ENCODE peak calls at places on chromosomes 2 and 18, in four cellular contexts. One of them, this sample, is unnamed.

GRCh38 chr2:200592414-200593075 is 6.7 kb downstream of the AOX1 start:
- DNase-seq in central memory CD4-positive, alpha-beta T cell: no peak
- DNase-seq in NCI-H1092 treated with DMSO at 0.1 percent for 48 hours: no peak
- DNase-seq in IMR-90: peak; percentile 62
- DNase-seq in this sample: no peak

GRCh38 chr18:51461956-51462355 is 264.5 kb upstream of the MEX3C start:
- DNase-seq in NCI-H1092 treated with DMSO at 0.1 percent for 48 hours: no peak
- DNase-seq in IMR-90: no peak
- DNase-seq in central memory CD4-positive, alpha-beta T cell: no peak
- DNase-seq in this sample: no peak

GRCh38 chr18:28095041-28095440 is 81.9 kb downstream of the CDH2 start:
- DNase-seq in central memory CD4-positive, alpha-beta T cell: no peak
- DNase-seq in IMR-90: peak; percentile 77
- DNase-seq in NCI-H1092 treated with DMSO at 0.1 percent for 48 hours: no peak
- DNase-seq in this sample: no peak

GRCh38 chr2:74092236-74092635 is 55.5 kb downstream of the BOLA3 start:
- DNase-seq in NCI-H1092 treated with DMSO at 0.1 percent for 48 hours: no peak
- DNase-seq in IMR-90: no peak
- DNase-seq in central memory CD4-positive, alpha-beta T cell: no peak
- DNase-seq in this sample: no peak

GRCh38 chr2:47516496-47517104 is 113.6 kb downstream of the MSH2 start:
- DNase-seq in IMR-90: no peak
- DNase-seq in central memory CD4-positive, alpha-beta T cell: no peak
- DNase-seq in NCI-H1092 treated with DMSO at 0.1 percent for 48 hours: no peak
- DNase-seq in this sample: no peak

GRCh38 chr2:168119519-168120141 is 127.8 kb downstream of the STK39 start:
- DNase-seq in central memory CD4-positive, alpha-beta T cell: no peak
- DNase-seq in NCI-H1092 treated with DMSO at 0.1 percent for 48 hours: peak; percentile 26
- DNase-seq in IMR-90: peak; percentile 76
- DNase-seq in this sample: no peak

GRCh38 chr2:71801969-71802368 is 345.7 kb downstream of the CYP26B1 start:
- DNase-seq in NCI-H1092 treated with DMSO at 0.1 percent for 48 hours: no peak
- DNase-seq in central memory CD4-positive, alpha-beta T cell: no peak
- DNase-seq in IMR-90: peak; percentile 25
- DNase-seq in this sample: no peak

GRCh38 chr2:43293744-43294695 is 67.6 kb upstream of the ZFP36L2 start:
- DNase-seq in IMR-90: peak; percentile 100
- DNase-seq in NCI-H1092 treated with DMSO at 0.1 percent for 48 hours: no peak
- DNase-seq in central memory CD4-positive, alpha-beta T cell: no peak
- DNase-seq in this sample: no peak

GRCh38 chr18:26989842-26990241 is 124.3 kb upstream of the AQP4 start:
- DNase-seq in central memory CD4-positive, alpha-beta T cell: no peak
- DNase-seq in NCI-H1092 treated with DMSO at 0.1 percent for 48 hours: no peak
- DNase-seq in IMR-90: no peak
- DNase-seq in this sample: no peak

GRCh38 chr2:217966399-217967068 is 36.3 kb downstream of the TNS1 start:
- DNase-seq in central memory CD4-positive, alpha-beta T cell: no peak
- DNase-seq in IMR-90: peak; percentile 54
- DNase-seq in NCI-H1092 treated with DMSO at 0.1 percent for 48 hours: no peak
- DNase-seq in this sample: peak; percentile 22

GRCh38 chr18:33440384-33441043 is at the start of gene CCDC178:
- DNase-seq in IMR-90: peak; percentile 4
- DNase-seq in central memory CD4-positive, alpha-beta T cell: no peak
- DNase-seq in NCI-H1092 treated with DMSO at 0.1 percent for 48 hours: peak; percentile 85
- DNase-seq in this sample: no peak

GRCh38 chr2:120771111-120771555 is 35.5 kb downstream of the GLI2 start:
- DNase-seq in central memory CD4-positive, alpha-beta T cell: no peak
- DNase-seq in IMR-90: no peak
- DNase-seq in NCI-H1092 treated with DMSO at 0.1 percent for 48 hours: no peak
- DNase-seq in this sample: peak; percentile 44

GRCh38 chr2:64672708-64673107 is 19.0 kb upstream of the SERTAD2 start:
- DNase-seq in IMR-90: no peak
- DNase-seq in NCI-H1092 treated with DMSO at 0.1 percent for 48 hours: no peak
- DNase-seq in central memory CD4-positive, alpha-beta T cell: no peak
- DNase-seq in this sample: no peak

GRCh38 chr2:176491172-176491904 is 222.1 kb downstream of the MTX2 start:
- DNase-seq in IMR-90: peak; percentile 96
- DNase-seq in NCI-H1092 treated with DMSO at 0.1 percent for 48 hours: no peak
- DNase-seq in central memory CD4-positive, alpha-beta T cell: no peak
- DNase-seq in this sample: no peak

GRCh38 chr2:157842106-157842879 is 33.8 kb downstream of the ACVR1 start:
- DNase-seq in NCI-H1092 treated with DMSO at 0.1 percent for 48 hours: no peak
- DNase-seq in IMR-90: no peak
- DNase-seq in central memory CD4-positive, alpha-beta T cell: no peak
- DNase-seq in this sample: no peak

GRCh38 chr18:73679941-73680700 is 467.5 kb downstream of the FBXO15 start:
- DNase-seq in central memory CD4-positive, alpha-beta T cell: no peak
- DNase-seq in IMR-90: peak; percentile 50
- DNase-seq in NCI-H1092 treated with DMSO at 0.1 percent for 48 hours: no peak
- DNase-seq in this sample: no peak

GRCh38 chr18:61676763-61677434 is 215.9 kb downstream of the RNF152 start:
- DNase-seq in IMR-90: peak; percentile 83
- DNase-seq in NCI-H1092 treated with DMSO at 0.1 percent for 48 hours: no peak
- DNase-seq in central memory CD4-positive, alpha-beta T cell: no peak
- DNase-seq in this sample: no peak

GRCh38 chr2:210003394-210003793 is 956 bp downstream of the RPE start:
- DNase-seq in central memory CD4-positive, alpha-beta T cell: no peak
- DNase-seq in NCI-H1092 treated with DMSO at 0.1 percent for 48 hours: no peak
- DNase-seq in IMR-90: no peak
- DNase-seq in this sample: no peak

GRCh38 chr2:209495855-209496585 is 72.2 kb downstream of the MAP2 start:
- DNase-seq in NCI-H1092 treated with DMSO at 0.1 percent for 48 hours: peak; percentile 22
- DNase-seq in IMR-90: peak; percentile 98
- DNase-seq in central memory CD4-positive, alpha-beta T cell: no peak
- DNase-seq in this sample: no peak

GRCh38 chr18:22710628-22711380 is 222.3 kb upstream of the RBBP8 start:
- DNase-seq in central memory CD4-positive, alpha-beta T cell: no peak
- DNase-seq in NCI-H1092 treated with DMSO at 0.1 percent for 48 hours: no peak
- DNase-seq in IMR-90: peak; percentile 64
- DNase-seq in this sample: no peak

GRCh38 chr18:63444567-63444966 is 22.3 kb upstream of the VPS4B start:
- DNase-seq in NCI-H1092 treated with DMSO at 0.1 percent for 48 hours: no peak
- DNase-seq in central memory CD4-positive, alpha-beta T cell: no peak
- DNase-seq in IMR-90: peak; percentile 72
- DNase-seq in this sample: no peak

GRCh38 chr2:95032341-95032740 is 6.8 kb downstream of the MAL start:
- DNase-seq in central memory CD4-positive, alpha-beta T cell: no peak
- DNase-seq in NCI-H1092 treated with DMSO at 0.1 percent for 48 hours: no peak
- DNase-seq in IMR-90: no peak
- DNase-seq in this sample: no peak

This sample was measured in lower lobe of right lung.